ENCODE peak calls at places on chromosome 2, in five cellular contexts. H is K562, R is HEK293T, L is HepG2, X is GM12878. D is an unnamed sample.

GRCh38 chr2:38394903-38395341 is 17.8 kb upstream of the ATL2 start:
- DNase-seq in H (no peak), R (no peak), L (no peak), X (no peak), D (no peak)

GRCh38 chr2:60948926-60949579 is 67.7 kb downstream of the REL start:
- DNase-seq in H (no peak), R (no peak), L (no peak), X (no peak), D (no peak)

GRCh38 chr2:230591850-230592249 is 120.8 kb upstream of the CAB39 start:
- DNase-seq in H (no peak), R (no peak), L (no peak), X (no peak), D (no peak)

GRCh38 chr2:102278720-102279390 is 32.5 kb upstream of the IL1RL1 start:
- DNase-seq in H (no peak), R (no peak), L (no peak), X (no peak), D (no peak)

GRCh38 chr2:168538534-168538933 is 82.5 kb downstream of the CERS6 start:
- DNase-seq in H (no peak), R (no peak), L (no peak), X (no peak), D (no peak)

GRCh38 chr2:70716131-70716766 is 51.8 kb downstream of the ADD2 start:
- DNase-seq in H (no peak), R (no peak), L (no peak), X (no peak), D (no peak)

GRCh38 chr2:54605836-54606235 is 117.6 kb upstream of the EML6 start:
- DNase-seq in H (no peak), R (no peak), L (no peak), X (no peak), D (no peak)

GRCh38 chr2:239601201-239601851 is 200.5 kb upstream of the HDAC4 start:
- DNase-seq in H (no peak), R (no peak), L (no peak), X (no peak), D (no peak)

GRCh38 chr2:180115675-180116074 is 108.6 kb upstream of the CWC22 start:
- DNase-seq in H (no peak), R (no peak), L (no peak), X (no peak), D (no peak)

GRCh38 chr2:183838295-183838694 is 714.1 kb downstream of the NUP35 start:
- DNase-seq in H (no peak), R (no peak), L (no peak), X (no peak), D (no peak)

GRCh38 chr2:47271054-47272000 is 116.2 kb upstream of the STPG4 start:
- DNase-seq in H (no peak), R (no peak), L (no peak), X (no peak), D (no peak)

GRCh38 chr2:158493458-158493857 is 36.7 kb downstream of the PKP4 start:
- DNase-seq in H (no peak), R (no peak), L (no peak), X (no peak), D (no peak)

GRCh38 chr2:47559079-47559684 is 156.2 kb downstream of the MSH2 start:
- DNase-seq in H (no peak), R (no peak), L (no peak), X (no peak), D (no peak)

GRCh38 chr2:225419033-225419432 is 19.5 kb downstream of the NYAP2 start:
- DNase-seq in H (no peak), R (no peak), L (no peak), X (no peak), D (no peak)

GRCh38 chr2:143819190-143819735 is 690.0 kb downstream of the ARHGAP15 start:
- DNase-seq in H (no peak), R (no peak), L (no peak), X (no peak), D (no peak)

GRCh38 chr2:128280901-128281321 is 37.8 kb downstream of the HS6ST1 start:
- DNase-seq in H (no peak), R (no peak), L (no peak), X (no peak), D (no peak)

GRCh38 chr2:50097118-50097517 is 934.8 kb downstream of the NRXN1 start:
- DNase-seq in H (no peak), R (no peak), L (no peak), X (no peak), D (no peak)

GRCh38 chr2:31428001-31428418 is 13.5 kb upstream of the XDH start:
- DNase-seq in H (no peak), R (no peak), L (peak), X (no peak), D (no peak)

GRCh38 chr2:162091325-162092007 is 17.5 kb upstream of the DPP4 start:
- DNase-seq in H (no peak), R (no peak), L (peak), X (no peak), D (no peak)

GRCh38 chr2:240557808-240558207 is at the start of gene ANKMY1:
- DNase-seq in H (no peak), R (no peak), L (no peak), X (no peak), D (peak)

DNA sequence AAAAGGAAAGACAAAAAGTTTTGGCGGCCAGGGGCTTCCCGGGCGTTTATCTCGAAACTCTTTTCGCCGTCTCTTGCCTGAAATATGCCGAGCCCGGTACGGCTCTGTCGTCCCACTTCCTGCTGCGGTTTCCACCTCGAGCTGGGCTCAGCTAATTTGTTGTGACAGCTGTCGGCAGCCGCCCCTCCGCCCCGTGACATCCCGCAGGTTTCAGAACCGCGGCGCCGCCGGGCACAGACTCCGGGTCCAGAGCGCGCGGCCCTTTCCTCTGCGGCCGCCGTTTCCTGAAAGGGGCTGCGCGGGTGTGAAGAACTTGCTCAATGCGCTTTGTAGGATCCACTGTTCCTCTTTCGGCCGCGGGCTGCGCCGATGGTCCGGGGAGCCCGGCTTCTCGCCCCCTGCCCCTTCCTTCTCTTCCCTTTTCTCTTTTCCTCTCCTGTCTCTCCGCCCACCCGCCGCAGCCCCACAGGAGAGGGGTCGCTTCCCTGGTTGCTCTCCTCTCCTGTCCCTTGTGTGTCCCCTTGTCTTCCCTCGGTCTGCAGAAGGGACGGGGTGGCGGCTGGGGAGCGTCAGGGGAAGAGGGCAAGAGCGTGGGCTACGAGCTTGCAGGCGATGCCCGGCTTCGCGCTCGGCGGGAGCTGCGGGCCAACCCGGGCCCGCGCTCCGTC is 648 bp downstream of the ARID5A start:
- DNase-seq in H (peak), R (no peak), L (no peak), X (peak), D (peak)
- TF ChIP-seq FOXM1 in H (no peak), R (no peak), L (no peak), X (peak), D (no peak)

GRCh38 chr2:157254041-157254440 is 3.5 kb upstream of the GALNT5 start:
- DNase-seq in H (no peak), R (no peak), L (no peak), X (no peak), D (no peak)

GRCh38 chr2:157260403-157261198 is 3.1 kb downstream of the GALNT5 start:
- DNase-seq in H (no peak), R (no peak), L (no peak), X (no peak), D (no peak)

GRCh38 chr2:157258520-157259326 is 1.2 kb downstream of the GALNT5 start:
- DNase-seq in H (peak), R (no peak), L (no peak), X (no peak), D (no peak)

GRCh38 chr2:157256621-157257020 is 884 bp upstream of the GALNT5 start:
- DNase-seq in H (no peak), R (no peak), L (no peak), X (peak), D (no peak)

DNA sequence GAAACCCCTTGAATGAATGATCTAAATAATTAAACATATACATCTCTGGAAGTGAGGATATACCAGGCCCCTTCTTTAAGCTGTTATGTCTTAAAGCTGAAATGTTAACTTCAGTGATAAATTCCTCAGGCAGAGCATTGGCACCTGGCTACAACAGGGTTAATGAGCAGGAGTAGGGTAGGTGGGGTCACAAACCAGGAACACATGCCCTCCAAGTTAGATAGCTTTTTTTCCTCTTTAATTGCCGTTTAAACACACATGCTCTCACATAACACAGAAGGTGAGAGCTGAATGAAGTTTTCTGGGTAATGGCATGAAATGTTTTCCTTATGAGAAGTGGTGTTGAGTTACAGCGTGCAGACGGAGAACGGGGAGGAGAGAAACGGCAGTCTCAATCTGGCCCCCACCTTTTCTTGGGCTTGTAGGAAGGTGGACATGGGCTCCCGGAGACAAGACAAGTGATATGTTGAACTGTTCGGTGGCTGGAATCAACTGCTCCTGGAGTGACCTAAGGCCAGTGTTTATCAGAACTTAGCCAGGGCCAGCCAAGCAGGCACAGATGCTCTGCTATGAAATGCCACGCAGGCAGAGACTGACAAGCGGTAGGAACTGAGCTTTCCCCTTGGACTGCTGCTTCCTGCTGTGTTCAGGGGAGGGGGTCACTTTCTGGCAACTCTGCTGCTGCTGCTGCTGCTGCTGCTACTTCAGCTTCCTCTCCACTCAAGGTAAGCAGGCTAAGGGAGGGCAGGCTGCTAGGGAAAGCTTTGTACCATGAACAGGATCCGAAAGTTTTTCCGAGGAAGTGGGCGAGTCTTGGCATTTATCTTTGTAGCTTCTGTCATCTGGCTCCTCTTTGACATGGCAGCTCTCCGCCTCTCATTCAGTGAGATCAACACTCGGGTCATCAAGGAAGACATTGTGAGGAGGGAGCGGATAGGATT is at the start of gene GALNT5:
- DNase-seq in H (peak), R (peak), L (no peak), X (no peak), D (no peak)
- TF ChIP-seq FOXM1 in H (no peak), R (no peak), L (no peak), X (no peak), D (no peak)

DNA sequence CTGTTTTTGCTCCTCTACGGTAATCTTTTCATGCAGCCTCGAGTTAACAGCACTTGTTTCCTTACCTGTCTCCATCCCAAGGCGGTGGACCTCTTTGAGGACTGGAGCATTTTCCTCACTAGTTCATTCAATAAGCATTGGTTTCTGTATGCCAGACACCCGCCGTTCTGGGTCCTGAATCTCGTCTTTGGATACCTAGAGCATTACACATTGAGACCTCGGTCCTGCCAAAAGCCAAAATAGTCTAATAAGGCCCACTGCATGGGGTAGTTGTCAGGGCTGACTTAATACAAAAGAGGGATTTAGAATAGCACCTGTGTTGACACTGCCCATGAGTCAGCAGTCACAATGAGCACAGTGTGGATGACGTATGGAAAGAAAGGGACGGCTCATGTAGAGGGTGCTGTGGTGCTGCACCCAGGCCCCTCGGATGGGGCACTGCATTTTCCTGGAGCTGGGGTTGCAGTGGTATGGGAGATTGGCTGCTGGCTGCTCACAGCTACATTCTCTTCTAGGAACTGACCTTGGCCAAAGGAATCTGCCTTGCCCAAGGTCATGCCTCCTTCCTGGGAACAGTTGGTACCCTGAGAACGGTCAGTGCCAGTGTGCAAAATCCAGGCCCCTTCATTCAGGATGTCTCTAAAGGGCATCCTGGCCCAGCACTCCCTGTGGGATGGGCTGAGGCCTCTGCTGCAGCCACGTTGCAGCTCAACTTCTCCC is 126.9 kb upstream of the NCK2 start:
- DNase-seq in H (no peak), R (no peak), L (peak), X (no peak), D (no peak)
- TF ChIP-seq FOXM1 in H (no peak), R (no peak), L (no peak), X (no peak), D (no peak)

DNA sequence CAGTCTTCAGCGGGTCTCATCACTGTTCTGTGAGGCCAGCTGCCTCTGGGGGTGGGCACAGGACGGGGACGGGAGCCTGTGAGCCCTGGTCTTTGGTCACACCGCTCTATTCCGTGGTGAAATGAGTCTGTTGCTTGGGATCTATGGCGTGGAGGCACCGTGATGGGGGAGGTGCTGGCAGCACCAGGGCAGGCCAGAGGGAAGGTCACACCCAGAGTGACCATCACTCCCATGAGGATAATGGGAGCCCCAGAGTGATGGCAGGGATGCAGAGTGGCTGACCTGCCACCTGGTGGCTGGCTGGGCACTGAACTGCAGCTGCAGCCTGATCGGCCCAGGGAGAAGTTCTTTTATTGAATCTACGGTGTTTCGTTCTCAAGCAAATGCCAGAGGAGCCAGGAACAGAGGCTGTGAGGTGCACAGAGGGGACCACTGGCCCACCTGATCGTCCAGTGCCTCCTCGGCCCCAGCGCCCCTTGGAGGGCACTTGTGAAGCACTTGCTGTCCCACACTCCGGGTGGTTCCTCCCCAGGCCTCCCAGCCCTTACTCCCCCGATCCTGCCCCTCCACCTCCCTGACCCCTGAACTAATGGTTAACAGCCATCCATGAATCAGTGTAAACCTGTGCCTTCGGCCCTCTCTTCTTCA is 17.9 kb downstream of the KCNIP3 start:
- DNase-seq in H (peak), R (peak), L (peak), X (no peak), D (peak)
- TF ChIP-seq FOXM1 in H (no peak), R (no peak), L (no peak), X (no peak), D (no peak)

GRCh38 chr2:175187378-175187777 is 5.9 kb upstream of the ATP5MC3 start:
- DNase-seq in H (no peak), R (peak), L (peak), X (no peak), D (peak)
- TF ChIP-seq FOXM1 in H (no peak), R (no peak), L (no peak), X (no peak), D (no peak)

GRCh38 chr2:219060821-219061791 is at the start of gene IHH:
- DNase-seq in H (no peak), R (peak), L (no peak), X (no peak), D (peak)
- TF ChIP-seq FOXM1 in H (no peak), R (no peak), L (no peak), X (no peak), D (no peak)

D was measured in SK-N-SH.